ENCODE peak calls at places on chromosome 18, in nine cellular contexts. Z is PC-3, E is OCI-LY7, O is PC-9, A is IMR-90, H is progenitor cell of endocrine pancreas, B is left ventricle myocardium inferior, T is mucosa of descending colon, J is mesothelial cell of epicardium. I is an unnamed sample.

GRCh38 chr18:63206433-63207153 is 113.0 kb downstream of the BCL2 start:
- DNase-seq in H (no peak), O (no peak), T (no peak), J (no peak), A (no peak), Z (no peak), B (no peak), E (peak), I (no peak)

GRCh38 chr18:28735731-28736130 is 558.8 kb upstream of the CDH2 start:
- DNase-seq in A (peak), H (no peak), B (no peak), E (no peak), T (no peak), Z (peak), O (no peak), J (no peak), I (no peak)

GRCh38 chr18:12608292-12608691 is 49.6 kb downstream of the SPIRE1 start:
- DNase-seq in O (no peak), Z (peak), A (peak), B (no peak), E (no peak), J (no peak), T (no peak), H (no peak), I (no peak)

GRCh38 chr18:43661570-43661969 is 384.3 kb upstream of the SYT4 start:
- DNase-seq in J (no peak), A (peak), O (peak), H (no peak), Z (peak), E (peak), T (peak), B (no peak), I (no peak)

GRCh38 chr18:38445485-38446145 is 880.0 kb upstream of the CELF4 start:
- DNase-seq in J (no peak), O (no peak), Z (no peak), A (no peak), B (no peak), T (no peak), E (no peak), H (no peak), I (no peak)

GRCh38 chr18:72056171-72056570 is 488.0 kb downstream of the CBLN2 start:
- DNase-seq in H (no peak), B (no peak), O (no peak), A (no peak), Z (no peak), T (no peak), J (no peak), E (no peak), I (no peak)

GRCh38 chr18:5197032-5197434 is at the start of gene AKAIN1:
- DNase-seq in O (no peak), J (peak), T (peak), A (peak), H (peak), Z (no peak), B (peak), E (no peak), I (no peak)

GRCh38 chr18:2154278-2154677 is 417.0 kb downstream of the METTL4 start:
- DNase-seq in A (no peak), O (no peak), E (no peak), T (no peak), B (no peak), H (no peak), Z (no peak), J (no peak), I (no peak)

GRCh38 chr18:22560797-22561196 is 143.1 kb upstream of the CTAGE1 start:
- DNase-seq in B (no peak), T (no peak), E (no peak), H (no peak), A (no peak), J (no peak), O (no peak), Z (no peak), I (no peak)

GRCh38 chr18:74485860-74486849 is 10.0 kb upstream of the CNDP2 start:
- DNase-seq in J (no peak), Z (no peak), E (no peak), H (no peak), B (no peak), O (no peak), A (no peak), T (no peak), I (no peak)

GRCh38 chr18:58633874-58634273 is 5.0 kb upstream of the ALPK2 start:
- DNase-seq in B (no peak), O (no peak), H (no peak), A (no peak), J (no peak), T (no peak), Z (no peak), E (no peak), I (no peak)

GRCh38 chr18:58637197-58637596 is 8.3 kb upstream of the ALPK2 start:
- DNase-seq in A (no peak), E (no peak), Z (no peak), T (no peak), J (no peak), O (no peak), B (no peak), H (no peak), I (no peak)

GRCh38 chr18:58632557-58632956 is 3.7 kb upstream of the ALPK2 start:
- DNase-seq in T (no peak), Z (no peak), E (no peak), B (peak), A (no peak), H (no peak), J (no peak), O (no peak), I (no peak)

GRCh38 chr18:58638446-58638845 is 9.6 kb upstream of the ALPK2 start:
- DNase-seq in O (no peak), B (no peak), E (peak), T (no peak), Z (no peak), A (no peak), J (no peak), H (no peak), I (peak)

DNA sequence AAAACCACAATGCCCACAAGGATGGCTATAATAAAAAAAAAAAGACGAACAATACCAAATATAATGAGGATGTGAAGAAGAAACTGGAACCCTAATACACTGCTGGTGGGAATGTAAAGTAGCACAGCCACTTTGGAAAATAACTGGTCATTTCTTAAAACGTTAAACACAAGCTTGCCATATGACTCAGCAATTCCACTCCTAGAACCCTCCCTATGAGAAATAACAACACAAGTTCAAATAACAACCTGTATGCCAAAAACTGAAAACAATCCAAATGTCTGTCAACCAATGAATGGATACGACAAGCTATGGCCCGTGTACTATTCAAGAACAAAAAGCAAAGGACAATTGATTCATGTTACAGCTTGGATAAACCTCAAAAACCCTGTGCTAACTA is 7.0 kb upstream of the ALPK2 start:
- DNase-seq in O (no peak), H (no peak), B (no peak), T (no peak), E (no peak), J (no peak), Z (peak), A (peak), I (no peak)
- TF ChIP-seq CTCF in O (no peak), H (no peak), B (no peak), T (no peak), E (no peak), J (no peak), Z (no peak), A (peak), I (no peak)

GRCh38 chr18:75531212-75531850 is 103.8 kb upstream of the SMIM21 start:
- DNase-seq in B (no peak), O (no peak), E (no peak), H (no peak), A (peak), T (no peak), J (no peak), Z (no peak), I (no peak)
- TF ChIP-seq CTCF in B (no peak), O (no peak), E (no peak), H (no peak), A (no peak), T (no peak), J (no peak), Z (no peak), I (no peak)

GRCh38 chr18:24492445-24492844 is 32.0 kb downstream of the HRH4 start:
- DNase-seq in J (no peak), O (no peak), H (no peak), T (peak), B (no peak), Z (no peak), A (no peak), E (peak), I (no peak)

GRCh38 chr18:24491882-24492281 is 31.4 kb downstream of the HRH4 start:
- DNase-seq in Z (no peak), T (no peak), A (no peak), H (no peak), O (no peak), B (no peak), J (no peak), E (peak), I (peak)

GRCh38 chr18:24494586-24494985 is 34.1 kb downstream of the HRH4 start:
- DNase-seq in H (no peak), B (no peak), O (no peak), Z (no peak), A (no peak), T (no peak), J (no peak), E (no peak), I (no peak)

GRCh38 chr18:24490545-24490944 is 30.1 kb downstream of the HRH4 start:
- DNase-seq in B (no peak), T (no peak), A (peak), H (no peak), J (no peak), E (no peak), O (no peak), Z (no peak), I (no peak)

DNA sequence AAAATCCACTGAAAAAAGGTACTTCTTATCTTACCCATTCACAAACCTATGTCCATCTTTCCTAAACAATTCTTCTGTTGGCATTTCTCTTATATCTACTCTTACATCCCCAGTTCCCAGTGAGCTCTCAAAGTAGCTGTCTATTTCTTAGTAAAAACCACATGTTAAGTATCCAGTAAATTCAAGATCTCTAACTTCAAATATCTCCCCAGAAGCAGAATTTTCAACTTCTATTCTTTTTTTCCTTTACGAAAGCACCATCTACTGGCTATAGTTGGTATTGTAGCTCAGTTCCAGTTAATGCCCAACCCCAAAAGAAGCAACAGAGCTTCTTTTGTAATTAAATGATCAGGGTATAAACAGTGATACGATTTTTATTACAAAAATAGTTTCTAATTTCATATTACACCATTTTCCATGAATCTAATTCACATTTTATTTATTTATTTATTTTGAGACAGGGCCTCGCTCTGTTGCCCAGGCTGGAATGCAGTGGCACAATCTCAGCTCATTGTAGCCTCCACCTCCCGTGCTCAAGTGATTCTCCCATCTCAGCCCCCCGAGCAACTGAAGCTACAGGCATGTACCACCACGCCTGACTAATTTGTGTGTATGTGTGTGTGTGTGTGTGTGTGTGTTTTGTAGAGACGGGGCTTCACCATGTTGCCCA is 28.5 kb downstream of the HRH4 start:
- DNase-seq in H (no peak), T (peak), E (peak), J (no peak), A (peak), Z (peak), O (no peak), B (no peak), I (peak)
- TF ChIP-seq CTCF in H (peak), T (peak), E (peak), J (peak), A (peak), Z (peak), O (peak), B (peak), I (peak)

DNA sequence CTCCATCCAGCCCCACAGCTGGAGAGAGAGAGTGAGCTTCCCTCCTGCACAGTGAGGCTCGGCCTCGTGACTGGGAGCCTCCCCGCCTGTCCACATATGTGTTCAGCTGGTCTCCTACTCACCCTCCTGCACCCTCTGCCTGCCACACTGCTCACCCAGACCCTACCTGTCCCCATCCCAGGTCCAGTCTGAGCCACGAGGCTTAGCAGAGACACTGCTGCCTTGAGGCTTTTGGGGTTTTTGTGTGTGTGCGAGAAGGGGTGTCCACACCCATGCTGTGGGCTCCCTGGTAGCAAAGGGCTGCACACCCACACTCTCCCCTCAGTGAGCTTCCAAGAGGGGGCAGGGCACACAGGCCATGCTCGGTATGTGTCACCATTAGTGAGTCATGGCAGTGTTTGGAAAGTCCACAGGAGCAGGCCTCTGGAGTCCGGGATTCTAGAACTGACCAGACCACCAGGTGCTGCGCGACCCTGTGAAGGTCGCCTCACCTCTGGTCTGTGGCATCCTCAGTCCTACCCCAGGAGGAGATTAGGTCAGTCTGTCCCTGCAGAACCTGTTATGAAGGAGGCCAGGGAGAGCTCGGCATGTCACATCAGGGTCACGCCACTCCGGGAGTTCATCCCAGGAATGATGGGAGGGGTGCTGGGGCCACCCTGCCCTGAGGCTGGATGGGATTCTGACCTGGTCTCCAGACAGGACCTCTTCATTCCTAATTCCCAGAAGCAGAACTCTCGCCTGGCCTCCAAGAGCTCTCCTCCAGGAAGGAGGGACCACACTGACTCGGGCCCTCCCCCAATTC is 39.9 kb upstream of the SMAD7 start:
- DNase-seq in B (no peak), J (no peak), T (no peak), Z (peak), A (peak), E (no peak), O (peak), H (no peak), I (no peak)
- TF ChIP-seq CTCF in B (no peak), J (no peak), T (no peak), Z (no peak), A (no peak), E (no peak), O (no peak), H (no peak), I (no peak)

DNA sequence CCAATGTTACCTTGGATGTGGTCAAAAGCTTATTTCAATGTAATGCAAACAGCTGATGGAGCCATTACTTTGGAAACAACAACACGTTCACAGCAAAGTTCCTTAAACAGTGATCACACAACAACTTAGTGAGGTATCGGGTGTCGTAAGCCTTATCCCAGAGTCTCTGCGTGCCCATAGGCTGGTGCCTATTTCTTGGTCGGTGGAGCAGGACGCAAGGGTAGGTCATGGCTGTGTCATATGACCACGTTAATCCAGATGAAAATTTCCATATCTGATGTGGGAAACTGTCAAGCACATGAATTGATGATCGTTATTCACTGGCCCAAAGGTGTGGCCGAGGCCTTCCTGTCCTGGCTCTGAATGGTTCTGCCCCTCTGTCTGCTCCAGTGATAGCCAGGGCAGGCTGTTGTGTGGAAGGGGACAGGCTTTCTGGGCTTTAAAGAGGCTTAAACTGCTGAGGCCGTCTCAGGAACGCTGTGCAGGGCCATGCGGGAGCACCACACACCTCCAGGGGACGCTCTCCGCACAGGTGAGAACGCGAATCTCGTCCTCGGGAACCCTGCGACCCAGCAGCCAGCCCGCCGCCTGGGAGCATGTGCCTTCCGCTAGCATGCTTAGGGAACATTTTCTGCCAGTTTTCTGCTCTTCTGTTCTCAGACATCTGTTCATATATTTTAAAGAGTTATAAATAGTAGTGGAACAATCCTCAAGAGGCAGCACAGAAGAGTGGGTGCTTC is 90.6 kb downstream of the KCTD1 start:
- DNase-seq in H (no peak), E (no peak), B (no peak), J (no peak), O (no peak), T (no peak), A (no peak), Z (no peak), I (no peak)
- TF ChIP-seq CTCF in H (peak), E (peak), B (peak), J (no peak), O (no peak), T (no peak), A (no peak), Z (peak), I (no peak)

GRCh38 chr18:76805221-76805620 is 17.1 kb upstream of the ZNF236 start:
- DNase-seq in T (no peak), J (no peak), H (no peak), Z (peak), E (no peak), B (no peak), O (no peak), A (peak), I (no peak)
- TF ChIP-seq CTCF in T (no peak), J (no peak), H (no peak), Z (peak), E (peak), B (no peak), O (no peak), A (peak), I (no peak)

GRCh38 chr18:37261988-37262387 is 303.6 kb downstream of the CELF4 start:
- DNase-seq in H (no peak), E (no peak), O (no peak), B (no peak), A (no peak), J (no peak), T (no peak), Z (no peak), I (no peak)

GRCh38 chr18:37270046-37270665 is 295.4 kb downstream of the CELF4 start:
- DNase-seq in E (peak), J (peak), A (peak), B (peak), T (peak), H (peak), O (peak), Z (peak), I (peak)

GRCh38 chr18:37264956-37265355 is 300.6 kb downstream of the CELF4 start:
- DNase-seq in J (no peak), E (no peak), T (no peak), A (no peak), H (no peak), B (no peak), O (no peak), Z (no peak), I (no peak)

GRCh38 chr18:37265382-37265781 is 300.2 kb downstream of the CELF4 start:
- DNase-seq in B (no peak), E (no peak), A (no peak), H (no peak), J (no peak), T (no peak), Z (no peak), O (no peak), I (no peak)

DNA sequence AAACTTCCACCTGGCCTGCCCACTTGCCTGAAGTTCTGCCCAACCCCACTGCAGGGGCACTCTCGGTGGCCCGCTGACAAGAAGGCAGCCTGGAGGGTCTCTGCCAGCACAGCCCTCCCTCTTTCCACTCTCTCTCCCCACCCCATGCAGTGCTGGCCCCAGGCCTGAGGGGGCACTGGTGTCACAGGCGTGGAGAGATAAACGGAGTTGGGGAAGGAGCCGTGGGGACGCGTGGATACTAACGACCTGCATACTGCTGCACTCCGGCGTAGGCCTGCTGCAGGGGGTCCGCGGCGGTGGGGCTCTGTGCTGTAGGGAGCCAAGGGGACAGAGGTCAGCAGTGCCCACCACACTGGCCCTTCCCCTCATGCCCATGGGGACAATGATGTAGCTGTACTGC is 299.3 kb downstream of the CELF4 start:
- DNase-seq in O (no peak), T (no peak), H (peak), J (no peak), B (no peak), A (no peak), E (no peak), Z (no peak), I (no peak)
- TF ChIP-seq CTCF in O (peak), T (no peak), H (peak), J (no peak), B (no peak), A (peak), E (no peak), Z (peak), I (no peak)

GRCh38 chr18:79200546-79201268 is 131.5 kb downstream of the ATP9B start:
- DNase-seq in J (peak), T (peak), A (peak), O (no peak), E (peak), Z (peak), B (peak), H (peak), I (peak)

GRCh38 chr18:79199691-79200374 is 130.6 kb downstream of the ATP9B start:
- DNase-seq in J (no peak), B (no peak), A (peak), E (no peak), Z (no peak), O (no peak), H (no peak), T (no peak), I (no peak)

GRCh38 chr18:79204889-79205807 is 136.0 kb downstream of the ATP9B start:
- DNase-seq in A (no peak), T (no peak), O (no peak), B (no peak), E (no peak), Z (no peak), H (no peak), J (no peak), I (no peak)

GRCh38 chr18:79206444-79206843 is 137.2 kb downstream of the ATP9B start:
- DNase-seq in O (no peak), J (no peak), B (no peak), A (no peak), T (no peak), E (no peak), Z (no peak), H (no peak), I (no peak)

DNA sequence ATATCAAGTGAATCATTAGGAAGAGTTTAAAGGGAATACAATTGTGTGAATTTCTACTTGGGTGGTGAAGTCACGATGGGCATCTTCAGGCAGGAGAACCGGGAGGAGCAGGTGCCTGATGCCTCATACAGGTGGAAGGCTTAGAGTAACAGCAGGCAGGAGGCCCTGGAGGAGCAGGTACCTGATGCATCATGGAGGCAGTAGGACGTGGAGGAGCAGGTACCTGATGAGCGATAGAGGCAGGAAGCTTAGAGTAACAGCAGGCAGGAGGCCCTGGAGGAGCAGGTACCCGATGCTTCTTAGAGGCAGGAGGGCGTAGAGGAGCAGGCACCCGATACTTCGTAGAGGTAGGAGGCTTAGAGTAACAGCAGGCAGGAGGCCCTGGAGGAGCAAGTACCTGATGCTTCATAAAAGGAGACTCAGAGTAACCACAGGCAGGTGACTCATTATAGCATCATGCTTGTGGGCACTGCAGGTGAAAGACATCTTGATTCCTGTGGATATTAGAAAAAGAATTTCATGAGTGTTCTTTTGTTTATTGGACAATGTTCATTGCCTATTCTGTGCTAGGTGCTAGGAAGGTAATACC is 133.9 kb downstream of the ATP9B start:
- DNase-seq in T (no peak), O (peak), J (no peak), B (no peak), Z (peak), E (no peak), A (peak), H (no peak), I (no peak)
- TF ChIP-seq CTCF in T (no peak), O (no peak), J (no peak), B (no peak), Z (no peak), E (no peak), A (no peak), H (no peak), I (no peak)